ENCODE peak calls at places on chromosomes 13 and 19, in five cellular contexts. One of them, this sample, is unnamed.

GRCh38 chr19:39407644-39408391 is 1.2 kb downstream of the ZFP36 start:
- DNase-seq in RPMI8226: peak; percentile 85
- DNase-seq in cardiac muscle cell: no peak
- DNase-seq in M059J: no peak
- DNase-seq in B cell: peak; percentile 77
- DNase-seq in this sample: no peak

GRCh38 chr19:5803752-5804515 is 933 bp upstream of the NRTN start:
- DNase-seq in cardiac muscle cell: peak; percentile 95
- DNase-seq in RPMI8226: peak; percentile 96
- DNase-seq in M059J: peak; percentile 80
- DNase-seq in B cell: peak; percentile 92
- DNase-seq in this sample: peak; percentile 99

GRCh38 chr19:38441660-38442348 is 8.3 kb downstream of the RYR1 start:
- DNase-seq in RPMI8226: peak; percentile 20
- DNase-seq in B cell: no peak
- DNase-seq in cardiac muscle cell: peak; percentile 49
- DNase-seq in M059J: no peak
- DNase-seq in this sample: no peak

GRCh38 chr19:3045885-3046603 is 16.3 kb downstream of the TLE5 start:
- DNase-seq in M059J: no peak
- DNase-seq in cardiac muscle cell: peak; percentile 32
- DNase-seq in RPMI8226: peak; percentile 30
- DNase-seq in B cell: no peak
- DNase-seq in this sample: no peak

GRCh38 chr19:3466630-3467029 is 13.7 kb downstream of the SMIM24 start:
- DNase-seq in cardiac muscle cell: no peak
- DNase-seq in M059J: no peak
- DNase-seq in RPMI8226: no peak
- DNase-seq in B cell: no peak
- DNase-seq in this sample: no peak

GRCh38 chr13:109751477-109751876 is 34.9 kb downstream of the IRS2 start:
- DNase-seq in B cell: no peak
- DNase-seq in RPMI8226: no peak
- DNase-seq in cardiac muscle cell: no peak
- DNase-seq in M059J: no peak
- DNase-seq in this sample: no peak

GRCh38 chr19:28971513-28971912 is 241.4 kb downstream of the UQCRFS1 start:
- DNase-seq in M059J: no peak
- DNase-seq in cardiac muscle cell: no peak
- DNase-seq in RPMI8226: no peak
- DNase-seq in B cell: no peak
- DNase-seq in this sample: no peak

GRCh38 chr19:46737761-46738171 is 8.1 kb upstream of the FKRP start:
- DNase-seq in RPMI8226: no peak
- DNase-seq in M059J: no peak
- DNase-seq in cardiac muscle cell: no peak
- DNase-seq in B cell: no peak
- DNase-seq in this sample: no peak

GRCh38 chr19:36093687-36094086 is 17.3 kb upstream of the OVOL3 start:
- DNase-seq in M059J: no peak
- DNase-seq in B cell: no peak
- DNase-seq in RPMI8226: no peak
- DNase-seq in cardiac muscle cell: no peak
- DNase-seq in this sample: no peak

GRCh38 chr13:100392709-100393630 is 195.6 kb downstream of the GGACT start:
- DNase-seq in B cell: no peak
- DNase-seq in M059J: peak; percentile 98
- DNase-seq in cardiac muscle cell: peak; percentile 37
- DNase-seq in RPMI8226: peak; percentile 3
- DNase-seq in this sample: peak; percentile 26

GRCh38 chr13:38763446-38764381 is 76.8 kb downstream of the FREM2 start:
- DNase-seq in RPMI8226: peak; percentile 34
- DNase-seq in M059J: peak; percentile 27
- DNase-seq in B cell: no peak
- DNase-seq in cardiac muscle cell: peak; percentile 70
- DNase-seq in this sample: peak; percentile 13

GRCh38 chr19:2922987-2923386 is 21.8 kb downstream of the ZNF77 start:
- DNase-seq in B cell: no peak
- DNase-seq in cardiac muscle cell: no peak
- DNase-seq in M059J: peak; percentile 20
- DNase-seq in RPMI8226: peak; percentile 57
- DNase-seq in this sample: no peak

GRCh38 chr13:73075546-73075945 is 16.7 kb downstream of the KLF5 start:
- DNase-seq in B cell: no peak
- DNase-seq in cardiac muscle cell: no peak
- DNase-seq in RPMI8226: no peak
- DNase-seq in M059J: no peak
- DNase-seq in this sample: no peak

GRCh38 chr13:107348471-107348870 is 780.5 kb upstream of the ARGLU1 start:
- DNase-seq in M059J: no peak
- DNase-seq in cardiac muscle cell: no peak
- DNase-seq in B cell: no peak
- DNase-seq in RPMI8226: no peak
- DNase-seq in this sample: no peak

GRCh38 chr19:38107129-38107528 is 116.9 kb downstream of the DPF1 start:
- DNase-seq in cardiac muscle cell: no peak
- DNase-seq in M059J: no peak
- DNase-seq in RPMI8226: no peak
- DNase-seq in B cell: no peak
- DNase-seq in this sample: no peak

GRCh38 chr19:50896591-50897190 is 14.5 kb downstream of the KLK4 start:
- DNase-seq in M059J: peak; percentile 84
- DNase-seq in B cell: peak; percentile 79
- DNase-seq in cardiac muscle cell: no peak
- DNase-seq in RPMI8226: peak; percentile 51
- DNase-seq in this sample: peak; percentile 85

GRCh38 chr19:38734426-38735256 is 9.6 kb downstream of the CAPN12 start:
- DNase-seq in B cell: peak; percentile 63
- DNase-seq in cardiac muscle cell: no peak
- DNase-seq in RPMI8226: peak; percentile 43
- DNase-seq in M059J: peak; percentile 83
- DNase-seq in this sample: peak; percentile 75

GRCh38 chr19:43525836-43526771 is 897 bp downstream of the ETHE1 start:
- DNase-seq in RPMI8226: no peak
- DNase-seq in M059J: no peak
- DNase-seq in B cell: peak; percentile 34
- DNase-seq in cardiac muscle cell: peak; percentile 49
- DNase-seq in this sample: no peak

GRCh38 chr19:2982983-2983350 is 5.6 kb downstream of the TLE6 start:
- DNase-seq in cardiac muscle cell: peak; percentile 42
- DNase-seq in B cell: no peak
- DNase-seq in M059J: peak; percentile 58
- DNase-seq in RPMI8226: peak; percentile 51
- DNase-seq in this sample: peak; percentile 23

GRCh38 chr13:20230913-20231838 is 943 bp downstream of the GJB6 start:
- DNase-seq in M059J: no peak
- DNase-seq in RPMI8226: no peak
- DNase-seq in cardiac muscle cell: no peak
- DNase-seq in B cell: peak; percentile 3
- DNase-seq in this sample: no peak

GRCh38 chr13:93686399-93686798 is 459.8 kb downstream of the GPC6 start:
- DNase-seq in cardiac muscle cell: no peak
- DNase-seq in RPMI8226: no peak
- DNase-seq in M059J: no peak
- DNase-seq in B cell: no peak
- DNase-seq in this sample: no peak

GRCh38 chr19:37079238-37079637 is 1.0 kb downstream of the ZNF420 start:
- DNase-seq in RPMI8226: no peak
- DNase-seq in B cell: no peak
- DNase-seq in M059J: no peak
- DNase-seq in cardiac muscle cell: no peak
- DNase-seq in this sample: no peak